ENCODE peak calls at places on chromosomes 7 and 10, in eight cellular contexts. H is activated CD8-positive, alpha-beta memory T cell treated with anti-CD3 and anti-CD28 coated beads for 48 hours; D is mesenteric fat pad; M is stimulated activated CD4-positive, alpha-beta T cell treated with anti-CD3 and anti-CD28 coated beads, Interleukin-12 subunit alpha, Interleukin-12 subunit beta, amount 100 ng/mL, for 48 hours; Q is COR-L47; G is RWPE1; C is foreskin fibroblast; N is neuronal stem cell. P is an unnamed sample.

GRCh38 chr7:51224811-51225581 is 91.6 kb downstream of the COBL start:
- DNase-seq in G (peak), M (no peak), N (no peak), Q (peak), D (peak), C (no peak), H (no peak), P (no peak)

GRCh38 chr10:43878386-43878785 is 229.7 kb upstream of the ZNF32 start:
- DNase-seq in H (no peak), M (no peak), G (no peak), N (no peak), D (no peak), C (peak), Q (no peak), P (peak)

GRCh38 chr7:28908775-28909174 is 49.4 kb downstream of the TRIL start:
- DNase-seq in H (no peak), M (no peak), N (no peak), C (no peak), G (no peak), D (no peak), Q (no peak), P (no peak)

GRCh38 chr7:29888006-29888405 is 81.7 kb downstream of the WIPF3 start:
- DNase-seq in G (no peak), Q (no peak), D (no peak), C (no peak), M (no peak), N (no peak), H (no peak), P (no peak)

GRCh38 chr7:98559958-98560357 is 57.1 kb upstream of the NPTX2 start:
- DNase-seq in M (no peak), D (peak), Q (no peak), G (peak), H (no peak), C (no peak), N (no peak), P (no peak)

GRCh38 chr10:4541292-4541691 is 284.7 kb upstream of the AKR1E2 start:
- DNase-seq in C (peak), D (no peak), G (peak), H (no peak), N (no peak), M (no peak), Q (no peak), P (peak)

GRCh38 chr10:31320179-31320597 is 1.2 kb downstream of the ZEB1 start:
- DNase-seq in C (no peak), D (peak), N (peak), G (no peak), M (peak), H (peak), Q (no peak), P (peak)

GRCh38 chr7:17009007-17009719 is 127.4 kb upstream of the AGR3 start:
- DNase-seq in Q (peak), D (no peak), H (no peak), G (no peak), N (no peak), M (no peak), C (no peak), P (no peak)

GRCh38 chr7:674454-675410 is 51.8 kb upstream of the DNAAF5 start:
- DNase-seq in M (no peak), D (no peak), N (no peak), G (no peak), H (no peak), Q (no peak), C (no peak), P (no peak)

GRCh38 chr7:116653646-116654045 is 18.4 kb upstream of the MET start:
- DNase-seq in H (no peak), M (no peak), D (no peak), Q (no peak), C (no peak), G (peak), N (no peak), P (no peak)

GRCh38 chr7:30276203-30276900 is 8.0 kb upstream of the ZNRF2 start:
- DNase-seq in M (peak), D (no peak), G (peak), N (peak), C (peak), H (no peak), Q (peak), P (peak)

GRCh38 chr7:86437951-86438450 is 205.7 kb upstream of the GRM3 start:
- DNase-seq in D (no peak), H (no peak), M (no peak), N (no peak), Q (no peak), G (no peak), C (no peak), P (no peak)

GRCh38 chr7:41998041-41998440 is 239.0 kb downstream of the GLI3 start:
- DNase-seq in N (no peak), H (no peak), M (no peak), C (no peak), G (no peak), D (no peak), Q (no peak), P (no peak)

GRCh38 chr10:96642973-96643372 is 56.2 kb upstream of the TM9SF3 start:
- DNase-seq in H (peak), M (peak), G (no peak), C (no peak), N (peak), D (no peak), Q (peak), P (peak)